ENCODE peak calls at places on chromosome 20, in five cellular contexts. One of them, this sample, is unnamed.

GRCh38 chr20:10671850-10672578 is 1.8 kb downstream of the JAG1 start:
- ATAC-seq in K562: peak
- ATAC-seq in HepG2: peak
- ATAC-seq in GM12878: peak
- ATAC-seq in upper lobe of left lung: peak
- ATAC-seq in this sample: peak

GRCh38 chr20:62336775-62337557 is 30.1 kb downstream of the LAMA5 start:
- ATAC-seq in K562: no peak
- ATAC-seq in GM12878: no peak
- ATAC-seq in HepG2: no peak
- ATAC-seq in upper lobe of left lung: no peak
- ATAC-seq in this sample: no peak

GRCh38 chr20:47228654-47229053 is 127.8 kb downstream of the ZMYND8 start:
- ATAC-seq in HepG2: no peak
- ATAC-seq in GM12878: no peak
- ATAC-seq in upper lobe of left lung: no peak
- ATAC-seq in K562: no peak
- ATAC-seq in this sample: no peak

GRCh38 chr20:1370548-1371110 is 22.2 kb downstream of the FKBP1A start:
- ATAC-seq in K562: no peak
- ATAC-seq in upper lobe of left lung: peak
- ATAC-seq in GM12878: no peak
- ATAC-seq in HepG2: no peak
- ATAC-seq in this sample: peak

GRCh38 chr20:10619427-10619826 is 54.4 kb downstream of the JAG1 start:
- ATAC-seq in HepG2: no peak
- ATAC-seq in GM12878: no peak
- ATAC-seq in upper lobe of left lung: peak
- ATAC-seq in K562: no peak
- ATAC-seq in this sample: no peak

GRCh38 chr20:34604980-34605788 is 46.7 kb downstream of the MAP1LC3A start:
- ATAC-seq in GM12878: no peak
- ATAC-seq in HepG2: peak
- ATAC-seq in K562: no peak
- ATAC-seq in upper lobe of left lung: no peak
- ATAC-seq in this sample: peak

GRCh38 chr20:39691151-39691862 is 729.2 kb downstream of the DHX35 start:
- ATAC-seq in upper lobe of left lung: no peak
- ATAC-seq in K562: no peak
- ATAC-seq in HepG2: no peak
- ATAC-seq in GM12878: no peak
- ATAC-seq in this sample: no peak

GRCh38 chr20:39105551-39105950 is 143.4 kb downstream of the DHX35 start:
- ATAC-seq in GM12878: no peak
- ATAC-seq in HepG2: no peak
- ATAC-seq in K562: peak
- ATAC-seq in upper lobe of left lung: no peak
- ATAC-seq in this sample: no peak

GRCh38 chr20:35055445-35056276 is 36.9 kb downstream of the TRPC4AP start:
- ATAC-seq in K562: no peak
- ATAC-seq in upper lobe of left lung: peak
- ATAC-seq in HepG2: no peak
- ATAC-seq in GM12878: peak
- ATAC-seq in this sample: no peak

GRCh38 chr20:47351643-47352331 is 4.7 kb downstream of the ZMYND8 start:
- ATAC-seq in GM12878: peak
- ATAC-seq in HepG2: no peak
- ATAC-seq in upper lobe of left lung: no peak
- ATAC-seq in K562: peak
- ATAC-seq in this sample: no peak

GRCh38 chr20:39025883-39026282 is 63.7 kb downstream of the DHX35 start:
- ATAC-seq in upper lobe of left lung: no peak
- ATAC-seq in K562: no peak
- ATAC-seq in HepG2: no peak
- ATAC-seq in GM12878: no peak
- ATAC-seq in this sample: no peak

GRCh38 chr20:63056236-63057132 is 49.7 kb upstream of the BHLHE23 start:
- ATAC-seq in upper lobe of left lung: peak
- ATAC-seq in GM12878: peak
- ATAC-seq in HepG2: peak
- ATAC-seq in K562: peak
- ATAC-seq in this sample: peak

GRCh38 chr20:8490076-8490830 is 358.2 kb downstream of the PLCB1 start:
- ATAC-seq in GM12878: no peak
- ATAC-seq in HepG2: no peak
- ATAC-seq in upper lobe of left lung: no peak
- ATAC-seq in K562: no peak
- ATAC-seq in this sample: peak

GRCh38 chr20:64025826-64026412 is 10.1 kb upstream of the C20orf204 start:
- ATAC-seq in GM12878: no peak
- ATAC-seq in K562: no peak
- ATAC-seq in upper lobe of left lung: no peak
- ATAC-seq in HepG2: no peak
- ATAC-seq in this sample: no peak

GRCh38 chr20:35791823-35792222 is 20.0 kb downstream of the PHF20 start:
- ATAC-seq in K562: no peak
- ATAC-seq in GM12878: no peak
- ATAC-seq in HepG2: no peak
- ATAC-seq in upper lobe of left lung: peak
- ATAC-seq in this sample: peak

GRCh38 chr20:60053813-60054190 is 95.6 kb downstream of the CDH26 start:
- ATAC-seq in HepG2: no peak
- ATAC-seq in K562: no peak
- ATAC-seq in upper lobe of left lung: no peak
- ATAC-seq in GM12878: no peak
- ATAC-seq in this sample: no peak

GRCh38 chr20:14189794-14190402 is 147.5 kb downstream of the FLRT3 start:
- ATAC-seq in upper lobe of left lung: no peak
- ATAC-seq in K562: no peak
- ATAC-seq in GM12878: peak
- ATAC-seq in HepG2: peak
- ATAC-seq in this sample: no peak

GRCh38 chr20:46423882-46424482 is 17.6 kb upstream of the ELMO2 start:
- ATAC-seq in K562: no peak
- ATAC-seq in upper lobe of left lung: no peak
- ATAC-seq in GM12878: no peak
- ATAC-seq in HepG2: no peak
- ATAC-seq in this sample: no peak

GRCh38 chr20:22411568-22412450 is 172.6 kb downstream of the FOXA2 start:
- ATAC-seq in GM12878: peak
- ATAC-seq in K562: peak
- ATAC-seq in HepG2: peak
- ATAC-seq in upper lobe of left lung: peak
- ATAC-seq in this sample: peak

GRCh38 chr20:37333848-37334318 is 12.1 kb upstream of the SRC start:
- ATAC-seq in GM12878: no peak
- ATAC-seq in upper lobe of left lung: peak
- ATAC-seq in K562: no peak
- ATAC-seq in HepG2: no peak
- ATAC-seq in this sample: no peak

GRCh38 chr20:57389695-57390603 is 1.2 kb upstream of the RBM38 start:
- ATAC-seq in GM12878: peak
- ATAC-seq in upper lobe of left lung: no peak
- ATAC-seq in K562: peak
- ATAC-seq in HepG2: peak
- ATAC-seq in this sample: no peak

GRCh38 chr20:57390604-57391438 is at the start of gene RBM38:
- ATAC-seq in upper lobe of left lung: peak
- ATAC-seq in HepG2: peak
- ATAC-seq in GM12878: peak
- ATAC-seq in K562: peak
- ATAC-seq in this sample: peak

GRCh38 chr20:57387463-57387862 is 3.7 kb upstream of the RBM38 start:
- ATAC-seq in HepG2: no peak
- ATAC-seq in GM12878: no peak
- ATAC-seq in K562: no peak
- ATAC-seq in upper lobe of left lung: no peak
- ATAC-seq in this sample: no peak

GRCh38 chr20:57387945-57388351 is 3.2 kb upstream of the RBM38 start:
- ATAC-seq in K562: no peak
- ATAC-seq in HepG2: no peak
- ATAC-seq in upper lobe of left lung: no peak
- ATAC-seq in GM12878: no peak
- ATAC-seq in this sample: no peak

GRCh38 chr20:57388953-57389694 is 2.1 kb upstream of the RBM38 start:
- ATAC-seq in GM12878: peak
- ATAC-seq in upper lobe of left lung: peak
- ATAC-seq in HepG2: peak
- ATAC-seq in K562: peak
- ATAC-seq in this sample: peak
- TF ChIP-seq POLR2AphosphoS5 in GM12878: no peak
- TF ChIP-seq POLR2AphosphoS5 in upper lobe of left lung: no peak
- TF ChIP-seq POLR2AphosphoS5 in HepG2: no peak
- TF ChIP-seq POLR2AphosphoS5 in K562: no peak
- TF ChIP-seq POLR2AphosphoS5 in this sample: no peak

GRCh38 chr20:43751167-43752050 is 24.6 kb upstream of the GTSF1L start:
- ATAC-seq in K562: no peak
- ATAC-seq in upper lobe of left lung: no peak
- ATAC-seq in GM12878: peak
- ATAC-seq in HepG2: no peak
- ATAC-seq in this sample: peak
- TF ChIP-seq EP300 in K562: no peak
- TF ChIP-seq EP300 in upper lobe of left lung: no peak
- TF ChIP-seq EP300 in GM12878: peak
- TF ChIP-seq EP300 in HepG2: no peak
- TF ChIP-seq EP300 in this sample: no peak

GRCh38 chr20:11838076-11838636 is 79.5 kb upstream of the BTBD3 start:
- ATAC-seq in HepG2: no peak
- ATAC-seq in upper lobe of left lung: no peak
- ATAC-seq in GM12878: no peak
- ATAC-seq in K562: no peak
- ATAC-seq in this sample: no peak
- TF ChIP-seq POLR2AphosphoS5 in HepG2: no peak
- TF ChIP-seq POLR2AphosphoS5 in upper lobe of left lung: no peak
- TF ChIP-seq POLR2AphosphoS5 in GM12878: no peak
- TF ChIP-seq POLR2AphosphoS5 in K562: no peak
- TF ChIP-seq POLR2AphosphoS5 in this sample: no peak

GRCh38 chr20:17559338-17559737 is 10.5 kb upstream of the DSTN start:
- ATAC-seq in K562: no peak
- ATAC-seq in upper lobe of left lung: no peak
- ATAC-seq in GM12878: no peak
- ATAC-seq in HepG2: no peak
- ATAC-seq in this sample: no peak

GRCh38 chr20:17558941-17559304 is 11.0 kb upstream of the DSTN start:
- ATAC-seq in K562: no peak
- ATAC-seq in upper lobe of left lung: no peak
- ATAC-seq in GM12878: no peak
- ATAC-seq in HepG2: no peak
- ATAC-seq in this sample: no peak

GRCh38 chr20:17556842-17557674 is 12.8 kb upstream of the DSTN start:
- ATAC-seq in GM12878: no peak
- ATAC-seq in upper lobe of left lung: peak
- ATAC-seq in HepG2: peak
- ATAC-seq in K562: peak
- ATAC-seq in this sample: peak

GRCh38 chr20:17557675-17558006 is 12.2 kb upstream of the DSTN start:
- ATAC-seq in upper lobe of left lung: peak
- ATAC-seq in GM12878: no peak
- ATAC-seq in HepG2: peak
- ATAC-seq in K562: peak
- ATAC-seq in this sample: no peak

GRCh38 chr20:17558154-17558940 is 11.5 kb upstream of the DSTN start:
- ATAC-seq in K562: peak
- ATAC-seq in upper lobe of left lung: peak
- ATAC-seq in GM12878: no peak
- ATAC-seq in HepG2: peak
- ATAC-seq in this sample: peak
- TF ChIP-seq EP300 in K562: peak
- TF ChIP-seq EP300 in upper lobe of left lung: no peak
- TF ChIP-seq EP300 in GM12878: no peak
- TF ChIP-seq EP300 in HepG2: peak
- TF ChIP-seq EP300 in this sample: peak

GRCh38 chr20:48948612-48949011 is 27.1 kb downstream of the ARFGEF2 start:
- ATAC-seq in GM12878: no peak
- ATAC-seq in upper lobe of left lung: no peak
- ATAC-seq in K562: peak
- ATAC-seq in HepG2: peak
- ATAC-seq in this sample: no peak

GRCh38 chr20:48949304-48950170 is 28.0 kb downstream of the ARFGEF2 start:
- ATAC-seq in GM12878: no peak
- ATAC-seq in upper lobe of left lung: no peak
- ATAC-seq in K562: peak
- ATAC-seq in HepG2: peak
- ATAC-seq in this sample: no peak

GRCh38 chr20:48944663-48945297 is 23.3 kb downstream of the ARFGEF2 start:
- ATAC-seq in upper lobe of left lung: no peak
- ATAC-seq in GM12878: no peak
- ATAC-seq in HepG2: no peak
- ATAC-seq in K562: no peak
- ATAC-seq in this sample: no peak

GRCh38 chr20:48942730-48943129 is 21.2 kb downstream of the ARFGEF2 start:
- ATAC-seq in upper lobe of left lung: no peak
- ATAC-seq in HepG2: no peak
- ATAC-seq in K562: no peak
- ATAC-seq in GM12878: no peak
- ATAC-seq in this sample: no peak

DNA sequence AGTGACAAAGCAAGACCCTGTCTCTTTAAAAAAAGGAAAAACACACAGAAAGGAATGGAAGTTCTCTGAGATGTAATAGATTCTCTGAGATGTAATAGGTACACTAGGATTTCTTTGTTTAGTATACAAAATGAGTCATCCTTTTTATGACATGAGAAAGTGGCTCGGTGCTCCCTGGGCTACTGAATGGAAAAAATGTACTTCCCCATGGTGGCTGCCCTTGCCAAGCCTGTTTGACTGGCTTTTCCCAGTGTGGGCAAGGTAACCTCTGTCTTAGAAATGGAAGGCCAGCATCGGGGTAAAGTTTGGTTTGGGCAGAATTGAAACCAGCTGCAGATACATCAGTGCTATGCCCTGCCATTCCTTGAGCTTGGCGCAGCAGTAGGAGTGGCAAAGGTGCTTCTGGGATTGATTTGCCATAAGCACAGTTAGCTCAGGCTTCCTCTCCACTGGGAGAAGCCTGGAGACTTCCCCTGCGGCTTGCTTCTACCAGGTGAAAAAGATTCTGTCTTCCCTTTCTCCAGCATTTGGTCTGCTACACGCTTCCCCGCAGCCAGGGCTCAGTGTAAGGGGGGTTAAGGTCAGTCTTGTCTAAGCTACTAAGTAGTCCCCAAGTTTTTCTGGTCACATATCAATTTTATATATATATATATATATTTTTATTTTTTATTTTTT is 24.5 kb downstream of the ARFGEF2 start:
- ATAC-seq in upper lobe of left lung: no peak
- ATAC-seq in K562: no peak
- ATAC-seq in GM12878: no peak
- ATAC-seq in HepG2: no peak
- ATAC-seq in this sample: no peak
- TF ChIP-seq POLR2AphosphoS5 in upper lobe of left lung: no peak
- TF ChIP-seq POLR2AphosphoS5 in K562: no peak
- TF ChIP-seq POLR2AphosphoS5 in GM12878: no peak
- TF ChIP-seq POLR2AphosphoS5 in HepG2: no peak
- TF ChIP-seq POLR2AphosphoS5 in this sample: no peak